ENCODE peak calls at places on chromosomes 1 and 21, in four cellular contexts. N is amniotic epithelial cell, W is GM04503, L is uterus. D is an unnamed sample.

GRCh38 chr1:162072770-162073169 is 3.3 kb downstream of the NOS1AP start:
- DNase-seq in L (no peak), W (no peak), N (no peak), D (no peak)

GRCh38 chr1:147618077-147618569 is 52.2 kb downstream of the ACP6 start:
- DNase-seq in W (no peak), L (no peak), N (no peak), D (no peak)

GRCh38 chr1:2132222-2133038 is 62.1 kb downstream of the FAAP20 start:
- DNase-seq in L (peak; percentile 55), W (peak; percentile 27), N (peak; percentile 52), D (peak; percentile 43)

GRCh38 chr1:81477704-81478103 is 323.0 kb upstream of the ADGRL2 start:
- DNase-seq in L (no peak), W (no peak), N (peak; percentile 8), D (no peak)

GRCh38 chr1:153777648-153778047 is 2.4 kb downstream of the SLC27A3 start:
- DNase-seq in N (no peak), W (no peak), L (no peak), D (no peak)

GRCh38 chr1:114235956-114236355 is 82.3 kb upstream of the SYT6 start:
- DNase-seq in W (no peak), N (no peak), L (no peak), D (no peak)

GRCh38 chr1:151858030-151858746 is 4.7 kb upstream of the THEM5 start:
- DNase-seq in L (no peak), N (no peak), W (no peak), D (no peak)

GRCh38 chr1:229130028-229130668 is 140.8 kb upstream of the RAB4A start:
- DNase-seq in N (no peak), W (no peak), L (no peak), D (no peak)

GRCh38 chr1:209102120-209102519 is 481.4 kb upstream of the CAMK1G start:
- DNase-seq in W (no peak), L (no peak), N (no peak), D (no peak)

GRCh38 chr21:41933259-41934079 is 20.3 kb downstream of the C2CD2 start:
- DNase-seq in N (peak; percentile 72), L (no peak), W (no peak), D (no peak)

GRCh38 chr21:36908260-36908908 is 58.1 kb downstream of the HLCS start:
- DNase-seq in N (peak; percentile 25), L (no peak), W (no peak), D (no peak)

GRCh38 chr1:110336300-110337039 is 2.7 kb upstream of the RBM15 start:
- DNase-seq in W (no peak), L (no peak), N (no peak), D (no peak)

GRCh38 chr1:235953801-235954200 is 87.1 kb upstream of the LYST start:
- DNase-seq in N (peak; percentile 92), L (no peak), W (peak; percentile 88), D (no peak)

D was measured in psoas muscle.